ENCODE peak calls at places on chromosomes 6 and 20, in nine cellular contexts. A, L, Y, D, W, E, K, P and Q are unnamed samples.

GRCh38 chr6:70884074-70884983 is 72.5 kb downstream of the B3GAT2 start:
- DNase-seq in L (peak; percentile 43), P (peak; percentile 57), D (peak; percentile 55), A (peak; percentile 61), W (peak; percentile 68), K (peak; percentile 78), E (peak; percentile 18), Y (peak; percentile 68), Q (peak; percentile 14)

GRCh38 chr20:2282181-2282580 is 13.6 kb upstream of the TGM3 start:
- DNase-seq in K (no peak), L (no peak), E (no peak), Y (no peak), P (no peak), D (no peak), W (no peak), A (no peak), Q (no peak)

GRCh38 chr20:35122787-35123405 is 24.2 kb downstream of the EDEM2 start:
- DNase-seq in D (no peak), A (no peak), L (no peak), E (no peak), W (no peak), P (no peak), Y (no peak), K (no peak), Q (no peak)

GRCh38 chr20:12896180-12896579 is 112.6 kb upstream of the SPTLC3 start:
- DNase-seq in L (no peak), P (no peak), Y (no peak), W (no peak), D (no peak), A (no peak), K (no peak), E (no peak), Q (no peak)

GRCh38 chr6:37127961-37128862 is 41.7 kb upstream of the PIM1 start:
- DNase-seq in Y (peak; percentile 53), L (peak; percentile 66), P (no peak), K (no peak), W (no peak), D (no peak), E (no peak), A (no peak), Q (no peak)

GRCh38 chr6:106547053-106547414 is 82.3 kb downstream of the RTN4IP1 start:
- DNase-seq in W (no peak), P (no peak), E (no peak), L (no peak), D (no peak), K (peak; percentile 44), A (no peak), Y (no peak), Q (no peak)

GRCh38 chr6:87420360-87420759 is 12.6 kb downstream of the CFAP206 start:
- DNase-seq in P (no peak), E (no peak), W (no peak), A (no peak), D (no peak), K (no peak), Y (no peak), L (no peak), Q (no peak)

GRCh38 chr6:17054647-17055046 is 47.2 kb upstream of the STMND1 start:
- DNase-seq in E (no peak), K (no peak), P (no peak), W (no peak), L (no peak), D (no peak), Y (peak; percentile 16), A (no peak), Q (no peak)

GRCh38 chr6:161618816-161619454 is 345.1 kb upstream of the AGPAT4 start:
- DNase-seq in W (no peak), L (peak; percentile 82), E (no peak), P (peak; percentile 53), Y (peak; percentile 76), D (no peak), A (no peak), K (no peak), Q (peak; percentile 86)

GRCh38 chr20:23245553-23246128 is 105.0 kb upstream of the NXT1 start:
- DNase-seq in P (peak; percentile 75), Y (peak; percentile 43), K (peak; percentile 37), W (peak; percentile 80), E (no peak), A (peak; percentile 20), D (peak; percentile 79), L (peak; percentile 55), Q (peak; percentile 49)

GRCh38 chr6:34239240-34239825 is 2.7 kb downstream of the HMGA1 start:
- DNase-seq in Y (peak; percentile 28), K (no peak), E (no peak), P (no peak), L (no peak), D (peak; percentile 9), A (no peak), W (no peak), Q (no peak)

GRCh38 chr20:872855-873520 is 39.5 kb downstream of the FAM110A start:
- DNase-seq in L (peak; percentile 33), W (no peak), P (no peak), K (no peak), E (no peak), A (no peak), D (no peak), Y (no peak), Q (no peak)

GRCh38 chr6:11486051-11486450 is 51.5 kb upstream of the TMEM170B start:
- DNase-seq in A (no peak), Y (no peak), P (no peak), K (no peak), E (no peak), D (no peak), L (no peak), W (no peak), Q (no peak)

GRCh38 chr6:109455502-109456282 is at the start of gene MICAL1:
- DNase-seq in Y (peak; percentile 32), L (peak; percentile 70), D (peak; percentile 91), W (peak; percentile 86), A (peak; percentile 75), K (peak; percentile 88), P (peak; percentile 40), E (peak; percentile 64), Q (peak; percentile 87)

GRCh38 chr20:24611360-24612140 is 142.1 kb downstream of the SYNDIG1 start:
- DNase-seq in D (no peak), P (no peak), K (no peak), A (no peak), E (no peak), L (no peak), Y (no peak), W (no peak), Q (no peak)

GRCh38 chr6:70638468-70638867 is 29.2 kb upstream of the SMAP1 start:
- DNase-seq in Y (no peak), K (no peak), L (no peak), D (no peak), P (no peak), A (no peak), E (no peak), W (no peak), Q (no peak)

GRCh38 chr20:38937000-38937399 is 10.8 kb downstream of the FAM83D start:
- DNase-seq in W (no peak), E (no peak), A (no peak), D (no peak), Y (no peak), K (no peak), L (no peak), P (no peak), Q (no peak)

GRCh38 chr6:127384007-127384406 is 40.6 kb upstream of the ECHDC1 start:
- DNase-seq in A (no peak), P (no peak), W (no peak), E (no peak), Y (no peak), D (no peak), K (no peak), L (no peak), Q (peak; percentile 53)

GRCh38 chr6:138541793-138542481 is 42.6 kb upstream of the NHSL1 start:
- DNase-seq in E (no peak), P (no peak), K (no peak), A (no peak), D (no peak), Y (no peak), W (no peak), L (peak; percentile 81), Q (peak; percentile 38)

GRCh38 chr6:133248241-133249001 is 7.3 kb downstream of the EYA4 start:
- DNase-seq in D (no peak), A (no peak), Y (peak; percentile 69), K (no peak), P (no peak), W (no peak), E (no peak), L (peak; percentile 3), Q (no peak)

GRCh38 chr6:105986998-105987397 is 99.1 kb upstream of the PRDM1 start:
- DNase-seq in Y (no peak), D (no peak), P (no peak), E (no peak), A (no peak), K (no peak), L (no peak), W (no peak), Q (no peak)

GRCh38 chr20:32357869-32358631 is at the start of gene ASXL1:
- DNase-seq in D (peak; percentile 98), Y (peak; percentile 96), A (peak; percentile 96), E (peak; percentile 91), L (peak; percentile 98), P (peak; percentile 94), W (peak; percentile 98), K (peak; percentile 91), Q (peak; percentile 99)

GRCh38 chr6:152879681-152880080 is 103.2 kb downstream of the FBXO5 start:
- DNase-seq in W (no peak), D (no peak), Y (no peak), L (no peak), K (no peak), P (no peak), E (no peak), A (no peak), Q (no peak)

GRCh38 chr6:136591617-136592016 is 41.4 kb upstream of the MAP7 start:
- DNase-seq in D (no peak), P (no peak), A (no peak), E (no peak), L (no peak), Y (no peak), K (no peak), W (no peak), Q (no peak)

GRCh38 chr6:169252805-169253189 is 849 bp downstream of the THBS2 start:
- DNase-seq in A (no peak), L (peak; percentile 45), W (no peak), K (no peak), P (no peak), Y (no peak), E (no peak), D (peak; percentile 68), Q (peak; percentile 58)

GRCh38 chr6:6405997-6406699 is 85.7 kb upstream of the F13A1 start:
- DNase-seq in D (no peak), A (no peak), Y (no peak), W (no peak), K (no peak), P (no peak), E (no peak), L (no peak), Q (no peak)

GRCh38 chr20:47720636-47721427 is 64.4 kb downstream of the SULF2 start:
- DNase-seq in E (no peak), D (no peak), P (no peak), W (no peak), A (no peak), K (no peak), Y (no peak), L (no peak), Q (no peak)

GRCh38 chr20:12358006-12358654 is 440.4 kb downstream of the BTBD3 start:
- DNase-seq in P (no peak), E (no peak), K (no peak), A (no peak), D (no peak), L (no peak), Y (peak; percentile 20), W (no peak), Q (no peak)

GRCh38 chr6:82867946-82868345 is 197.7 kb downstream of the UBE3D start:
- DNase-seq in P (no peak), L (no peak), Y (no peak), K (no peak), W (no peak), E (no peak), A (no peak), D (no peak), Q (no peak)

GRCh38 chr6:148329568-148330299 is 12.9 kb upstream of the SASH1 start:
- DNase-seq in W (no peak), P (no peak), Y (peak; percentile 63), K (no peak), L (peak; percentile 79), D (no peak), E (no peak), A (no peak), Q (peak; percentile 64)

GRCh38 chr6:11710221-11710836 is 68.3 kb downstream of the ADTRP start:
- DNase-seq in P (no peak), L (peak; percentile 74), D (no peak), A (peak; percentile 57), K (no peak), Y (peak; percentile 11), E (peak; percentile 40), W (no peak), Q (no peak)